ENCODE peak calls at places on chromosomes 1 and 21, in eight cellular contexts. A, Z, R, X, W, J, O and M are unnamed samples.

GRCh38 chr21:15837603-15838002 is 107.8 kb downstream of the USP25 start:
- DNase-seq in A (no peak), Z (no peak), R (no peak), X (no peak), W (no peak), J (no peak), O (peak; percentile 5), M (no peak)

GRCh38 chr1:15213333-15213732 is 33.7 kb upstream of the FHAD1 start:
- DNase-seq in A (no peak), Z (no peak), R (no peak), X (no peak), W (no peak), J (no peak), O (no peak), M (no peak)

GRCh38 chr1:229509576-229509975 is 1.4 kb upstream of the NUP133 start:
- DNase-seq in A (no peak), Z (no peak), R (no peak), X (no peak), W (no peak), J (no peak), O (no peak), M (no peak)

GRCh38 chr1:179327679-179328078 is 34.1 kb downstream of the SOAT1 start:
- DNase-seq in A (no peak), Z (no peak), R (no peak), X (no peak), W (no peak), J (no peak), O (no peak), M (no peak)

GRCh38 chr1:41538741-41539415 is 54.4 kb upstream of the EDN2 start:
- DNase-seq in A (peak; percentile 24), Z (no peak), R (no peak), X (no peak), W (no peak), J (no peak), O (no peak), M (no peak)

GRCh38 chr1:41806472-41807155 is 112.1 kb downstream of the HIVEP3 start:
- DNase-seq in A (no peak), Z (no peak), R (no peak), X (no peak), W (no peak), J (no peak), O (no peak), M (no peak)

GRCh38 chr1:248098529-248098928 is 3.5 kb downstream of the OR2L13 start:
- DNase-seq in A (no peak), Z (no peak), R (no peak), X (no peak), W (no peak), J (no peak), O (no peak), M (no peak)

GRCh38 chr1:201696217-201696761 is 132.7 kb upstream of the IPO9 start:
- DNase-seq in A (no peak), Z (no peak), R (peak; percentile 92), X (peak; percentile 86), W (no peak), J (no peak), O (no peak), M (no peak)

GRCh38 chr1:64875101-64875500 is 91.2 kb downstream of the JAK1 start:
- DNase-seq in A (no peak), Z (no peak), R (peak; percentile 39), X (no peak), W (no peak), J (no peak), O (no peak), M (no peak)

GRCh38 chr1:24345334-24345733 is 26.2 kb downstream of the GRHL3 start:
- DNase-seq in A (no peak), Z (no peak), R (no peak), X (no peak), W (no peak), J (no peak), O (no peak), M (no peak)

GRCh38 chr21:25970254-25970930 is 200.2 kb downstream of the APP start:
- DNase-seq in A (no peak), Z (no peak), R (peak; percentile 20), X (no peak), W (no peak), J (no peak), O (no peak), M (no peak)

GRCh38 chr1:34426325-34426896 is 249.7 kb downstream of the C1orf94 start:
- DNase-seq in A (no peak), Z (no peak), R (no peak), X (no peak), W (no peak), J (no peak), O (no peak), M (no peak)

GRCh38 chr1:6486433-6487011 is 4.9 kb downstream of the PLEKHG5 start:
- DNase-seq in A (peak; percentile 88), Z (peak; percentile 52), R (peak; percentile 85), X (peak; percentile 72), W (peak; percentile 78), J (no peak), O (peak; percentile 93), M (peak; percentile 63)

GRCh38 chr1:91129458-91129857 is 107.6 kb upstream of the ZNF644 start:
- DNase-seq in A (peak; percentile 52), Z (no peak), R (no peak), X (no peak), W (no peak), J (no peak), O (no peak), M (no peak)

GRCh38 chr1:198143797-198144196 is 13.0 kb upstream of the NEK7 start:
- DNase-seq in A (no peak), Z (no peak), R (no peak), X (no peak), W (no peak), J (no peak), O (no peak), M (no peak)

GRCh38 chr21:36917487-36918158 is 48.8 kb downstream of the HLCS start:
- DNase-seq in A (peak; percentile 64), Z (no peak), R (no peak), X (no peak), W (no peak), J (no peak), O (peak; percentile 57), M (peak; percentile 46)

GRCh38 chr1:6891781-6892579 is 106.7 kb downstream of the CAMTA1 start:
- DNase-seq in A (no peak), Z (no peak), R (no peak), X (no peak), W (no peak), J (no peak), O (no peak), M (no peak)

GRCh38 chr1:171152533-171152932 is 32.6 kb upstream of the FMO2 start:
- DNase-seq in A (no peak), Z (no peak), R (no peak), X (no peak), W (no peak), J (no peak), O (no peak), M (no peak)

GRCh38 chr1:99784809-99785255 is 18.4 kb upstream of the FRRS1 start:
- DNase-seq in A (no peak), Z (no peak), R (no peak), X (no peak), W (no peak), J (no peak), O (no peak), M (no peak)

GRCh38 chr1:185565314-185565713 is 168.9 kb upstream of the HMCN1 start:
- DNase-seq in A (no peak), Z (no peak), R (no peak), X (no peak), W (no peak), J (no peak), O (peak; percentile 49), M (peak; percentile 30)

DNA sequence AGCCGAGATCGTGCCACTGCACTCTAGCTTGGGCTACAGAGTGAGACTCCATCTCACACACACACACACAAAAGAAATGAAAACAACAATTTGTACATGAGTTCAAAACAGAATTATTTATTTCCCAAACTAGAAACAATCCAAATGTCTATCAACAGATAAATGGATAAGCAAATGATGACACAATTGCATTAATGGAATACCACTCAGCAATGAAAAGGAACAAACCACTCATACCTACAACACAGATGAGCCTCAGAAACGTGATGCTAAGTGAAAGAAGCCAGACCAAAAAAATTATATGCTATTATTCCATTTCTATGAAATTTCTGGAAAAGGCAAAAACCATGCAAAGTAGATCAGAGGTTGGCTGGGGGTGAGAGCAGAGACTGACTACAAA is 2.0 kb upstream of the PGD start:
- DNase-seq in A (no peak), Z (no peak), R (no peak), X (no peak), W (no peak), J (no peak), O (no peak), M (no peak)
- H3K4me3 ChIP-seq in A (no peak overlapping the region), Z (no peak overlapping the region), R (no peak overlapping the region), X (no peak overlapping the region), W (no peak overlapping the region), J (no peak overlapping the region), O (no peak overlapping the region), M (no peak overlapping the region)

GRCh38 chr1:221069956-221070355 is 190.7 kb downstream of the HLX start:
- DNase-seq in A (no peak), Z (no peak), R (no peak), X (no peak), W (no peak), J (no peak), O (no peak), M (no peak)
- H3K4me1 ChIP-seq in A (no peaks in the 10 kb centered on the region), Z (no peaks in the 10 kb centered on the region), R (no peaks in the 10 kb centered on the region), X (no peaks in the 10 kb centered on the region), W (no peaks in the 10 kb centered on the region), J (no peaks in the 10 kb centered on the region), O (no peaks in the 10 kb centered on the region), M (no peaks in the 10 kb centered on the region)

DNA sequence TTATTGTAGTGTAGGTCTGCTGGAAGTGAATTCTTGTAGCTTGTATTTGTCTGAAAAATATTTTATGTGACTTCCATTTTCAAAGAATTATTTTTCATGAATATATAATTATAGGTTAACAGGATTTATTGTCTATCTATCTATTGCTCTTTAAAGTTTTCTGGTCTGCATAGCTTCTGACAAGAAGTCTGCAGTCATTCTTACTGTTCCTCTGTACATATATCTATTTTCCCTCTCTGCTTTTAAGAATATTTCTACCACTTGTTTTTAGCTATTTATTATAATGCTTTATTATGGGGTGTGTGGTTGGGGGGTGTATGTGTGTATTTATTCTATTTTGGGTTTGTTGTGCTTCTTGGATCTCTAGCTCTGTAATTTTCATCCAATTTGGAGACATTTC is 77.4 kb downstream of the ETS2 start:
- DNase-seq in A (no peak), Z (no peak), R (no peak), X (no peak), W (no peak), J (no peak), O (no peak), M (no peak)
- H3K9me3 ChIP-seq in A (no peaks in the 10 kb centered on the region), Z (peaks cover 11% of the 10 kb centered on the region), R (peaks cover 72% of the 10 kb centered on the region), X (no peaks in the 10 kb centered on the region), W (peaks cover 5% of the 10 kb centered on the region), J (peaks cover 10% of the 10 kb centered on the region), O (peaks cover 10% of the 10 kb centered on the region), M (no peaks in the 10 kb centered on the region)

DNA sequence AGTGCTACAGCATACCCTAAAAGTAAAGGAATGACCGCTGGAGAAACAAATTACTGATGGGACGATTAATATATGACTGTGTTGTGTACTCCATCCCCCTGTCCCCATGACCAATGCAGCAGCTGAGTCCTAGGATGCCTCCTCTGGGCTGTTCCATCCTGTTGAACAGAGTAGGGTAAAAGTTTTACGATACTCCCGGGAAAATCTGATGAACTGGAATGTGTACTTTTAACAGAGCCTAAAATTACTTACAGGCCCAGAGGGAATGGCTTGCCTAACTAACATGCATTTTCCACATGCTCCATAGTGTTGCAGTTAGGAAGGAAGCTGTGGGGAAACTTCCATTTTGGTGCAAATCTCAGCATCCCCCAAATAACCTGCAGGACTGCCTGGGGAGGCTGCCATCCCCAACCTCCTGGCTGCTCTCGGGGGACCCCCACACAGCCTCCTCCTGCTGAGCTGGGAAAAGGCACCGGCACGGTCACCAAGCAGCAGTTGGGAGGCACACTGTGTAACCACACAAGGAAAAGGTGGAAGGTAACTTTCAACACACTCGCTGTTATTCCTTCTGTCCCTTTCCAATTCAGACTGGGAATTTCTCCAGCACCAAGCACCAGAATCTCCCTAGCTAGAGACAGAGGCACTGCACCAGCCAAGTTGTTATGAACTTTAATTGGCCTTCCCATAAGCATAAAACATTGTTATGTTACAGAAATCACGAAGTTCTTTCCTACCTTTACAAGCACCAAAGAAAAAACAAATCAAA is 97.2 kb downstream of the BCAR3 start:
- DNase-seq in A (no peak), Z (no peak), R (no peak), X (no peak), W (no peak), J (no peak), O (no peak), M (no peak)
- H3K4me3 ChIP-seq in A (peak overlapping the region; percentile 43), Z (no peak overlapping the region), R (peak overlapping the region; percentile 49), X (peak overlapping the region; percentile 8), W (no peak overlapping the region), J (peak overlapping the region; percentile 9), O (no peak overlapping the region), M (no peak overlapping the region)